ENCODE peak calls at places on chromosomes 13 and 19, in four cellular contexts. One of them, this sample, is unnamed.
A peak's percentile ranks its signal among the peaks of the same experiment; 100 is the strongest.

GRCh38 chr13:26538363-26539317 is 18.8 kb upstream of the WASF3 start:
- DNase-seq in uterus: no peak
- DNase-seq in CD8-positive, alpha-beta memory T cell: no peak
- DNase-seq in transverse colon: no peak
- DNase-seq in this sample: peak; percentile 54

GRCh38 chr13:33172400-33172799 is 113.2 kb downstream of the STARD13 start:
- DNase-seq in transverse colon: no peak
- DNase-seq in uterus: no peak
- DNase-seq in CD8-positive, alpha-beta memory T cell: no peak
- DNase-seq in this sample: peak; percentile 38

GRCh38 chr19:49469828-49470614 is 4.0 kb upstream of the FLT3LG start:
- DNase-seq in transverse colon: peak; percentile 72
- DNase-seq in uterus: no peak
- DNase-seq in CD8-positive, alpha-beta memory T cell: peak; percentile 90
- DNase-seq in this sample: no peak

GRCh38 chr19:7326105-7326877 is 22.4 kb upstream of the ARHGEF18 start:
- DNase-seq in uterus: no peak
- DNase-seq in CD8-positive, alpha-beta memory T cell: peak; percentile 54
- DNase-seq in transverse colon: peak; percentile 74
- DNase-seq in this sample: no peak

GRCh38 chr19:3175761-3176714 is 2.5 kb upstream of the S1PR4 start:
- DNase-seq in uterus: no peak
- DNase-seq in transverse colon: peak; percentile 87
- DNase-seq in CD8-positive, alpha-beta memory T cell: peak; percentile 75
- DNase-seq in this sample: peak; percentile 83

GRCh38 chr19:17806945-17807344 is 12.0 kb downstream of the B3GNT3 start:
- DNase-seq in CD8-positive, alpha-beta memory T cell: no peak
- DNase-seq in transverse colon: no peak
- DNase-seq in uterus: no peak
- DNase-seq in this sample: no peak

GRCh38 chr19:18599485-18599884 is 7.1 kb downstream of the CRLF1 start:
- DNase-seq in CD8-positive, alpha-beta memory T cell: no peak
- DNase-seq in uterus: no peak
- DNase-seq in transverse colon: no peak
- DNase-seq in this sample: no peak

GRCh38 chr19:45152504-45153338 is 8.1 kb downstream of the NKPD1 start:
- DNase-seq in uterus: peak; percentile 31
- DNase-seq in transverse colon: peak; percentile 67
- DNase-seq in CD8-positive, alpha-beta memory T cell: peak; percentile 63
- DNase-seq in this sample: peak; percentile 14

GRCh38 chr13:99335603-99336002 is 28.4 kb upstream of the GPR183 start:
- DNase-seq in CD8-positive, alpha-beta memory T cell: no peak
- DNase-seq in transverse colon: no peak
- DNase-seq in uterus: no peak
- DNase-seq in this sample: no peak

GRCh38 chr19:18308948-18309325 is 13.9 kb downstream of the LSM4 start:
- DNase-seq in uterus: no peak
- DNase-seq in transverse colon: no peak
- DNase-seq in CD8-positive, alpha-beta memory T cell: no peak
- DNase-seq in this sample: no peak

GRCh38 chr13:28324181-28324789 is 170.6 kb downstream of the FLT1 start:
- DNase-seq in CD8-positive, alpha-beta memory T cell: peak; percentile 47
- DNase-seq in uterus: peak; percentile 18
- DNase-seq in transverse colon: peak; percentile 55
- DNase-seq in this sample: peak; percentile 22
- H3K27ac ChIP-seq in CD8-positive, alpha-beta memory T cell: no peak overlapping the region
- H3K27ac ChIP-seq in uterus: no peak overlapping the region
- H3K27ac ChIP-seq in transverse colon: no peak overlapping the region
- H3K27ac ChIP-seq in this sample: no peak overlapping the region

DNA sequence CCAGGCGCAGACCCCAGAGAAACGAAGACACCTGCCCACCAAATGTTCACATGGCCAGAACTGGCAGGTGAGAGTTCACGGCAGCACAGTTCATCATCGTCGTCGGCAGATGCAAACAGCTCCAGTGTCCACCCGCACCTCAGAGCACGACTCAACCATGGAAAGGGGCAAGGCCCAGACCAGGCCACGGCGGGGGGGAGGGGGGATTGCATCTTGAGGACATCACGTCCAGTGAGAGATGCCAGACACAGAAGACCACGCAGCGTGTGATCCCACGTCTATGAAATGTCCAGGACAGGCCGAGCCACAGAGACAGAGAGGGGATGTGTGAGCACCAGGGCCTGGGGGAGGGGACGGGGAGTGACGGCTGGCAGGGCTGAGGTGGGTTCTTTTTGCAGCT is 7.3 kb downstream of the RNF126 start:
- DNase-seq in transverse colon: no peak
- DNase-seq in uterus: no peak
- DNase-seq in CD8-positive, alpha-beta memory T cell: no peak
- DNase-seq in this sample: no peak
- H3K36me3 ChIP-seq in transverse colon: peaks cover 12% of the 10 kb centered on the region
- H3K36me3 ChIP-seq in uterus: no peaks in the 10 kb centered on the region
- H3K36me3 ChIP-seq in CD8-positive, alpha-beta memory T cell: peaks cover 13% of the 10 kb centered on the region
- H3K36me3 ChIP-seq in this sample: peaks cover 6% of the 10 kb centered on the region

DNA sequence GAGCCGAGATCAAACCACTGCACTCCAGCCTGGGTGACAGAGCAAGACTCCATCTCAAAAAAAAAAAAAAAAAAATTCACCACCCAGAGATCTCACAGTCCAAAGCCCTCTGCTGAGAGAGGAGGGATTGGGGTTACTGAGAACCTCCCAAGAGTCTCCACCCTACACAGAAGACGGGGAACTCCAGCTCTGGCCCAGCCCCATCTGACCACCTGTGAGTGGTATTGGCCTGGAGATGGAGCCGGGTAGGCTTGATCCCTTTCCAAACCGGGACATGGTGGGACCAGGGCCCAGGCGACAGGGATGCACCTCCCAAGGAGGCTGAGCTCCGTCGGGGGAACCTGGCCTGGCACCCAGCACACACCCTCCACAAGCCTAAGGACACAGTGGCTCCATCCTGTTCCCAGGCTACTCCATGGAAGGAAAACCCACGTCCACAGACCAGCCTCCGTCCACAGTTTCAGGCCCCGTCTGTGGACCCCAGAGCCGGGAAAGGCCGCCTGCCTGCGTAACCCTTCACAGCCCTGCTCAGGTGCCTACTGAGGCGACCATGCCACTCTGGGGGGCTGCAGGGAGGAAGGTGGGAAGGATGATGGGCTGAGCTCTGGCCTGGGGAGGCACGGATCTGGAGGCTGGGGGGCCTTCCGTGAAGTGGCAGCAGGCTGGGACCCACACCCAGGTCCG is 1.8 kb downstream of the TMEM259 start:
- DNase-seq in uterus: no peak
- DNase-seq in transverse colon: no peak
- DNase-seq in CD8-positive, alpha-beta memory T cell: no peak
- DNase-seq in this sample: no peak
- H3K4me1 ChIP-seq in uterus: peaks cover 6% of the 10 kb centered on the region
- H3K4me1 ChIP-seq in transverse colon: peaks cover 51% of the 10 kb centered on the region
- H3K4me1 ChIP-seq in CD8-positive, alpha-beta memory T cell: peaks cover 60% of the 10 kb centered on the region
- H3K4me1 ChIP-seq in this sample: peaks cover 40% of the 10 kb centered on the region

GRCh38 chr19:16461630-16462051 is 10.1 kb downstream of the EPS15L1 start:
- DNase-seq in CD8-positive, alpha-beta memory T cell: no peak
- DNase-seq in transverse colon: no peak
- DNase-seq in uterus: no peak
- DNase-seq in this sample: no peak

GRCh38 chr19:16458391-16459128 is 13.2 kb downstream of the EPS15L1 start:
- DNase-seq in CD8-positive, alpha-beta memory T cell: no peak
- DNase-seq in transverse colon: no peak
- DNase-seq in uterus: no peak
- DNase-seq in this sample: no peak

GRCh38 chr19:16457954-16458331 is 13.8 kb downstream of the EPS15L1 start:
- DNase-seq in uterus: no peak
- DNase-seq in transverse colon: no peak
- DNase-seq in CD8-positive, alpha-beta memory T cell: no peak
- DNase-seq in this sample: no peak

GRCh38 chr19:16460454-16460853 is 11.3 kb downstream of the EPS15L1 start:
- DNase-seq in uterus: no peak
- DNase-seq in transverse colon: no peak
- DNase-seq in CD8-positive, alpha-beta memory T cell: no peak
- DNase-seq in this sample: no peak

GRCh38 chr19:16459680-16460079 is 12.1 kb downstream of the EPS15L1 start:
- DNase-seq in CD8-positive, alpha-beta memory T cell: no peak
- DNase-seq in uterus: no peak
- DNase-seq in transverse colon: no peak
- DNase-seq in this sample: no peak
- H3K27ac ChIP-seq in CD8-positive, alpha-beta memory T cell: no peak overlapping the region
- H3K27ac ChIP-seq in uterus: no peak overlapping the region
- H3K27ac ChIP-seq in transverse colon: no peak overlapping the region
- H3K27ac ChIP-seq in this sample: no peak overlapping the region

DNA sequence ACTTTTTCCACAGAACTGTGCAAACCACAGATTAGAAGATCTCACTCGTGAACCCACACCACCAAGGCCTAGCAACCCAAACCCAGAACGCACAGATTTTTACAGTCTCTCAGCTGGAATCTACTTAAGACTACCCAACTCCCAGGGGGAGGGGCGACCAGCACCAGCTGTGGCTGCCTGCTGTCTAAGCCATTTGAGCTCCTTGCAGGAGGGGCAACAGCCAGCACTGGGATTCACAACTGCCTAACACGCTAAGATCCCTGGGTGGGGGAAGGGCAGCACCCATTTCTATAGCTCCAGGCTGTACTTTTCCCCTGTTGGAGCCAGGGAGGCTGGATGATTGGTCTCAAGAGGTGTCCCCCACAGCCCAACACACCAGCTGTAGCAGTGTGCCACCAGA is 368.8 kb downstream of the SUCLA2 start:
- DNase-seq in uterus: no peak
- DNase-seq in transverse colon: no peak
- DNase-seq in CD8-positive, alpha-beta memory T cell: no peak
- DNase-seq in this sample: no peak
- H3K36me3 ChIP-seq in uterus: no peaks in the 10 kb centered on the region
- H3K36me3 ChIP-seq in transverse colon: no peaks in the 10 kb centered on the region
- H3K36me3 ChIP-seq in CD8-positive, alpha-beta memory T cell: no peaks in the 10 kb centered on the region
- H3K36me3 ChIP-seq in this sample: no peaks in the 10 kb centered on the region

GRCh38 chr19:43562698-43563241 is 12.6 kb downstream of the XRCC1 start:
- DNase-seq in uterus: peak; percentile 36
- DNase-seq in transverse colon: peak; percentile 73
- DNase-seq in CD8-positive, alpha-beta memory T cell: peak; percentile 93
- DNase-seq in this sample: no peak
- H3K4me1 ChIP-seq in uterus: no peaks in the 10 kb centered on the region
- H3K4me1 ChIP-seq in transverse colon: peaks cover 13% of the 10 kb centered on the region
- H3K4me1 ChIP-seq in CD8-positive, alpha-beta memory T cell: peaks cover 47% of the 10 kb centered on the region
- H3K4me1 ChIP-seq in this sample: no peaks in the 10 kb centered on the region

GRCh38 chr19:39335168-39335567 is 675 bp downstream of the GMFG start:
- DNase-seq in CD8-positive, alpha-beta memory T cell: no peak
- DNase-seq in uterus: no peak
- DNase-seq in transverse colon: no peak
- DNase-seq in this sample: no peak
- H3K27ac ChIP-seq in CD8-positive, alpha-beta memory T cell: peak overlapping the region; percentile 92
- H3K27ac ChIP-seq in uterus: peak overlapping the region; percentile 61
- H3K27ac ChIP-seq in transverse colon: peak overlapping the region; percentile 74
- H3K27ac ChIP-seq in this sample: peak overlapping the region; percentile 35